ENCODE peak calls at places on chromosome 6, in nine cellular contexts. K, S, N, Q, D, U, F, Y and V are unnamed samples.

GRCh38 chr6:155654474-155654873 is 198.8 kb upstream of the NOX3 start:
- DNase-seq in N (no peak), Q (no peak), S (no peak), Y (no peak), D (no peak), K (no peak), F (no peak), U (no peak), V (no peak)

GRCh38 chr6:36826520-36827227 is 12.6 kb downstream of the CPNE5 start:
- DNase-seq in F (no peak), K (no peak), S (no peak), Q (no peak), D (no peak), U (no peak), Y (no peak), N (no peak), V (no peak)

GRCh38 chr6:109202409-109203264 is 107.3 kb downstream of the CEP57L1 start:
- DNase-seq in F (no peak), S (no peak), N (peak), K (no peak), Q (no peak), D (no peak), U (no peak), Y (no peak), V (no peak)

GRCh38 chr6:11732036-11732545 is 46.5 kb downstream of the ADTRP start:
- DNase-seq in Y (no peak), F (peak), K (no peak), D (peak), Q (peak), U (peak), N (no peak), S (no peak), V (no peak)

GRCh38 chr6:30730611-30731435 is 10.7 kb downstream of the TUBB start:
- DNase-seq in D (peak), U (peak), N (no peak), Y (peak), F (peak), K (peak), S (no peak), Q (no peak), V (no peak)

GRCh38 chr6:55841341-55841740 is 34.0 kb downstream of the BMP5 start:
- DNase-seq in N (no peak), S (no peak), Y (no peak), K (no peak), U (no peak), F (no peak), Q (no peak), D (no peak), V (no peak)

GRCh38 chr6:2454180-2454579 is 208.8 kb upstream of the GMDS start:
- DNase-seq in Y (no peak), Q (peak), S (no peak), D (no peak), N (no peak), U (no peak), F (no peak), K (no peak), V (no peak)

GRCh38 chr6:122491915-122492537 is 20.4 kb upstream of the SERINC1 start:
- DNase-seq in U (peak), K (peak), Y (no peak), N (peak), Q (peak), F (peak), S (peak), D (peak), V (no peak)

GRCh38 chr6:88492824-88493223 is 326.7 kb upstream of the CNR1 start:
- DNase-seq in N (peak), S (no peak), Y (no peak), K (no peak), F (no peak), U (no peak), D (no peak), Q (peak), V (no peak)
- TF ChIP-seq CTCF in N (peak), S (peak), Y (peak), K (no peak), F (no peak), U (peak), D (peak), Q (peak), V (peak)

GRCh38 chr6:53496797-53497196 is 48.1 kb downstream of the GCLC start:
- DNase-seq in S (peak), Q (peak), D (no peak), U (no peak), Y (no peak), F (no peak), N (peak), K (no peak), V (no peak)
- TF ChIP-seq CTCF in S (no peak), Q (no peak), D (no peak), U (no peak), Y (no peak), F (no peak), N (no peak), K (no peak), V (no peak)

GRCh38 chr6:22956029-22956715 is 386.8 kb downstream of the HDGFL1 start:
- DNase-seq in Q (no peak), Y (no peak), K (no peak), D (no peak), S (no peak), N (no peak), U (no peak), F (no peak), V (no peak)
- TF ChIP-seq CTCF in Q (no peak), Y (no peak), K (no peak), D (no peak), S (no peak), N (no peak), U (peak), F (no peak), V (no peak)

DNA sequence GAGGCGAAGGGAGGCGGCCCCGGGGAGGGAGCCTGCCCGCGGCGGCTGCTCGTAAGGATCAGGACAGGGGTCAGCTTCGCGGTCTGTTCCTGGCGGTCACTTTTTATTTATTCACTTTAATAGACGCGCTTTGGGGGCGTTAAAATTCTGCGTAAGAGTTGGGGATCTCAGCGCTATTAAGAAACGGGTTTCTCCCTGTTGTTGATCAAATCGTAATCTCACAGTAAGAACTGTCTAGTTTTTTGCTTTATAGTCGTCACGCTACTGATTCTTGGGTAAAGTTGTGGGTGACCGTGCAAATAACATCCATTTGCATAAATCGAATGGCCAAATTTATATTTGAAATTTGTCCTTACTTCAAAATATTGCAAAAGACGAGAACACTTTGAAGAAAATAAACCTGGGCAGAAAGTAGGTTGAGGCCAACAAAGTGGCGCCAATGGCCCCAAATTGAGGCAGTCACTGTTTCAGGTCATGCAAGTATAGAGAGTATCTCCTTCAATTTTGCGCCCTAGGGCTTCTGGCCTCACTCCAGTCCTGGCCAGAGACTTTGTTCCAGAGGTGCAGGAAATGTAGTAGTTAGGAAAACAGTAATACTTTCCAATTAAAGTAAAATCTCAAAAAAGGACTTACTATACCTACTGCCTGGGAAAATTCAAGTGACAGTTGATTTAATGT is 963 bp upstream of the RMND1 start:
- DNase-seq in S (no peak), Q (no peak), K (no peak), N (peak), U (peak), F (no peak), D (peak), Y (no peak), V (no peak)
- TF ChIP-seq CTCF in S (no peak), Q (no peak), K (no peak), N (no peak), U (no peak), F (no peak), D (no peak), Y (no peak), V (no peak)

DNA sequence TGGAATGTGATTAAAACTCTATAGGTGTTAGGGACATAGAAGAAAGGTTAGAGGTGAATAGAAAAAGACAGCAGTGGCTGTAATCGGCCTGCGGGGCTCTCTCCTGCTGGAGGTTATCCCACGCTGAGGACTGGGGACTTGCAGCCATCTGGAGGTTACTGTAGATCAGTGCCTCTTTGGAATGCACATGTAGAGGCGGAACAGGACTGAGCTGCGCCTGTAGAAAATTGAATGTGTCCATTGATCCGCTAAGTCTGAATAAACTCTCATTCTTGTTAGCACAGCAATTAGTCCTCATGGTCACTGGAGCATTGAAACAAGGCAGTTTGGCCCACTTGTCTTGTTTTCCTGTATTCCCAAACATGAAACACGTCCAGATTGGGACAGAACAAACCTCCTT is 46.3 kb upstream of the F13A1 start:
- DNase-seq in S (no peak), Y (no peak), U (no peak), F (no peak), N (no peak), K (no peak), Q (no peak), D (no peak), V (no peak)
- TF ChIP-seq CTCF in S (no peak), Y (peak), U (no peak), F (no peak), N (no peak), K (no peak), Q (no peak), D (no peak), V (no peak)

GRCh38 chr6:4281341-4282293 is 146.2 kb upstream of the ECI2 start:
- DNase-seq in Y (no peak), K (peak), S (no peak), Q (no peak), D (peak), U (peak), N (no peak), F (peak), V (no peak)
- TF ChIP-seq CTCF in Y (peak), K (no peak), S (peak), Q (no peak), D (no peak), U (peak), N (no peak), F (peak), V (peak)

GRCh38 chr6:114342826-114343781 is at the start of gene HS3ST5:
- DNase-seq in Y (peak), N (no peak), K (no peak), S (no peak), F (peak), U (peak), D (no peak), Q (no peak), V (no peak)
- TF ChIP-seq CTCF in Y (peak), N (no peak), K (no peak), S (peak), F (peak), U (peak), D (no peak), Q (peak), V (peak)

DNA sequence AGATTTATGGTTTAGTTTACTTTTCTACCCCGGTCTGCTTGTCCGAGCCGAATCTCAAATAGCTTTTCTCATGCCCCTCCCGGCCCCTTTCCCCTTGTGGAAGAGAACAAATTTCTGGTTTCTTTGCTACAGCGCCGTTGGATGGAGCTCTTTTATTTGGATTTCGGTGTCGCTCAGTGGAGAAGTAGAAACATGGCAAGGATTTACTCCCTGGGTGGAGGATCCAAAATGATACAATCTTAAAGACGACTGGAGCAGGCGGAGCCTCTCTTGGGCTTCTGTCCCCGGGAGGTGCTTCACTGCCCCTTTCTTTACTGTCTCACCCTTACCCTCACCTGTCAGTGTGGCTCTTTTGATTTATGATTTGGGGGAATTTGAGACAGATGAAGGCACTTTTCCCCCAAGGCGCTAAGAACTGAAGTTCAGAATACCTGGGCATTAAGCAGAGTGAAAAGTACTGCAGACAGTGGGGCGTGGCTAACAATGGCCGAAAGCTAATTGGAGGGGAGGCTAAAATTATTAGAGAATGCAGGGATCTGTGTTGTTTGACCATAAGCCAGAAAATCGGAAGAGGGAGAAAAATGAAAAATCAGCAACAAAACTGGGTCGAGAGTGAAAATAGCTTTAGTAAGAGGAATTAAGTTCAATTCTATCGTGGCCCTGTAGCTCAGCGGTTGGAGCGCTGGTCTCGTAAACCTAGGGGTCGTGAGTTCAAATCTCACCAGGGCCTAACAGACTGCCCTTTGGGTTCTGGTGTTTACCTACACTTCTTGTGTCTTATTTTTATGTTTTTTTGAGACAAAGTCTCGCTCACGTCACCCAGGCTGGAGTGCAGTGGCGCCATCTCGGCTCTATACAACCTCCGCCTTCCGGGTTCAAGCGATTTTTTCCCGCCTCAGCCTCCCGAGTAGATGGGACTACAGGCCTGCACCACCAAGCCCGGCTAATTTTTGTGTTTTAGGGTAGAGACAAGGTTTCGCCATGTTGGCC is 145.1 kb upstream of the ZNF184 start:
- DNase-seq in Y (no peak), U (no peak), Q (no peak), K (no peak), F (no peak), D (no peak), N (peak), S (no peak), V (no peak)
- TF ChIP-seq CTCF in Y (peak), U (no peak), Q (no peak), K (no peak), F (no peak), D (no peak), N (no peak), S (peak), V (no peak)